ENCODE peak calls at places on chromosome 22, in six cellular contexts. H is body of pancreas; B is CD8-positive, alpha-beta T cell; M is ovary; D is WERI-Rb-1; Z is CD4-positive, CD25-positive, alpha-beta regulatory T cell. Y is an unnamed sample.

GRCh38 chr22:45112136-45112879 is 51.4 kb upstream of the NUP50 start:
- DNase-seq in H (no peak), D (no peak), M (no peak), B (no peak), Z (no peak), Y (no peak)

GRCh38 chr22:18091916-18092526 is 14.2 kb downstream of the PEX26 start:
- DNase-seq in B (no peak), M (peak; percentile 76), H (peak; percentile 78), D (no peak), Z (no peak), Y (no peak)

GRCh38 chr22:37501610-37502341 is 15.6 kb upstream of the MFNG start:
- DNase-seq in D (peak; percentile 68), B (no peak), H (peak; percentile 97), M (peak; percentile 79), Z (no peak), Y (no peak)

GRCh38 chr22:29251981-29252978 is 15.5 kb downstream of the RHBDD3 start:
- DNase-seq in D (no peak), B (no peak), M (no peak), H (no peak), Z (no peak), Y (no peak)

GRCh38 chr22:42922374-42923177 is 65.5 kb upstream of the ARFGAP3 start:
- DNase-seq in M (no peak), D (no peak), H (no peak), B (no peak), Z (no peak), Y (no peak)

GRCh38 chr22:42769574-42770447 is 49.1 kb upstream of the A4GALT start:
- DNase-seq in M (peak; percentile 83), Z (no peak), H (peak; percentile 82), B (no peak), D (no peak), Y (peak; percentile 65)

GRCh38 chr22:24389680-24390079 is 37.7 kb upstream of the ADORA2A start:
- DNase-seq in D (no peak), B (no peak), H (no peak), Z (no peak), M (no peak), Y (no peak)

GRCh38 chr22:45226681-45227186 is 14.0 kb downstream of the KIAA0930 start:
- DNase-seq in Z (no peak), M (no peak), B (no peak), D (no peak), H (peak; percentile 64), Y (peak; percentile 97)

GRCh38 chr22:40431021-40431420 is 60.6 kb downstream of the SGSM3 start:
- DNase-seq in Z (no peak), D (no peak), B (no peak), H (no peak), M (no peak), Y (no peak)

GRCh38 chr22:17412232-17412631 is 43.0 kb downstream of the CECR2 start:
- DNase-seq in H (no peak), Z (no peak), B (no peak), D (no peak), M (no peak), Y (no peak)

GRCh38 chr22:48489551-48490512 is 1337.8 kb downstream of the BRD1 start:
- DNase-seq in D (no peak), Z (no peak), M (peak; percentile 58), H (no peak), B (no peak), Y (no peak)

GRCh38 chr22:49289822-49290221 is 537.9 kb downstream of the BRD1 start:
- DNase-seq in Z (no peak), M (no peak), D (no peak), B (no peak), H (no peak), Y (no peak)

GRCh38 chr22:29344137-29344536 is 28.6 kb upstream of the RASL10A start:
- DNase-seq in D (no peak), M (no peak), B (no peak), Z (no peak), H (peak; percentile 90), Y (no peak)

GRCh38 chr22:24424001-24424900 is 3.1 kb upstream of the ADORA2A start:
- DNase-seq in D (no peak), Z (peak; percentile 53), B (no peak), H (no peak), M (no peak), Y (peak; percentile 44)

GRCh38 chr22:44600386-44600785 is 101.6 kb upstream of the PRR5 start:
- DNase-seq in D (no peak), H (no peak), B (no peak), Z (no peak), M (no peak), Y (peak; percentile 64)

GRCh38 chr22:41478891-41479521 is 10.1 kb downstream of the ACO2 start:
- DNase-seq in D (peak; percentile 39), Z (no peak), B (no peak), H (peak; percentile 19), M (no peak), Y (peak; percentile 57)

GRCh38 chr22:30943368-30943767 is 25.2 kb downstream of the MORC2 start:
- DNase-seq in Z (peak; percentile 72), D (no peak), B (peak; percentile 16), H (no peak), M (no peak), Y (peak; percentile 9)

GRCh38 chr22:21972293-21972779 is 10.3 kb downstream of the TOP3B start:
- DNase-seq in Z (peak; percentile 36), D (peak; percentile 51), B (peak; percentile 29), M (no peak), H (no peak), Y (peak; percentile 47)

GRCh38 chr22:47835726-47836125 is 1073.3 kb downstream of the TBC1D22A start:
- DNase-seq in D (no peak), H (no peak), B (no peak), M (no peak), Z (no peak), Y (no peak)

GRCh38 chr22:31346255-31346732 is at the start of gene PATZ1:
- DNase-seq in M (peak; percentile 85), D (peak; percentile 86), B (peak; percentile 72), H (peak; percentile 84), Z (peak; percentile 87), Y (peak; percentile 85)

GRCh38 chr22:25845985-25846745 is 104.2 kb downstream of the MYO18B start:
- DNase-seq in Z (no peak), D (no peak), H (no peak), M (no peak), B (no peak), Y (no peak)

GRCh38 chr22:37496651-37497599 is 10.7 kb upstream of the MFNG start:
- DNase-seq in H (no peak), Z (no peak), M (no peak), D (peak; percentile 84), B (no peak), Y (no peak)

GRCh38 chr22:35335936-35336781 is 36.5 kb downstream of the TOM1 start:
- DNase-seq in M (no peak), H (peak; percentile 88), D (no peak), B (no peak), Z (peak; percentile 20), Y (no peak)

GRCh38 chr22:35333220-35333619 is 33.5 kb downstream of the TOM1 start:
- DNase-seq in M (no peak), Z (no peak), D (no peak), H (no peak), B (no peak), Y (no peak)

GRCh38 chr22:35335468-35335867 is 35.8 kb downstream of the TOM1 start:
- DNase-seq in M (no peak), Z (no peak), D (no peak), H (no peak), B (no peak), Y (no peak)

GRCh38 chr22:35330258-35330861 is 30.7 kb downstream of the TOM1 start:
- DNase-seq in D (no peak), H (peak; percentile 81), Z (peak; percentile 54), B (no peak), M (peak; percentile 79), Y (peak; percentile 95)

GRCh38 chr22:35334010-35334409 is 34.3 kb downstream of the TOM1 start:
- DNase-seq in D (no peak), Z (no peak), B (no peak), M (no peak), H (no peak), Y (peak; percentile 70)
- H3K4me3 ChIP-seq in D (no peak overlapping the region), Z (no peak overlapping the region), B (no peak overlapping the region), M (no peak overlapping the region), H (no peak overlapping the region), Y (no peak overlapping the region)

GRCh38 chr22:46677323-46678002 is 57.3 kb downstream of the GRAMD4 start:
- DNase-seq in H (no peak), M (no peak), B (no peak), D (no peak), Z (no peak), Y (no peak)

GRCh38 chr22:46678003-46678657 is 57.9 kb downstream of the GRAMD4 start:
- DNase-seq in H (no peak), Z (no peak), D (no peak), M (no peak), B (no peak), Y (peak; percentile 72)

GRCh38 chr22:46681010-46681409 is 57.0 kb downstream of the CERK start:
- DNase-seq in B (no peak), D (no peak), H (no peak), M (no peak), Z (no peak), Y (no peak)

GRCh38 chr22:46679711-46680269 is 58.3 kb downstream of the CERK start:
- DNase-seq in D (no peak), B (no peak), M (no peak), H (no peak), Z (no peak), Y (no peak)

GRCh38 chr22:46678785-46679700 is 58.9 kb downstream of the GRAMD4 start:
- DNase-seq in D (no peak), Z (no peak), B (no peak), H (no peak), M (no peak), Y (no peak)
- H3K4me3 ChIP-seq in D (no peak overlapping the region), Z (no peak overlapping the region), B (no peak overlapping the region), H (no peak overlapping the region), M (no peak overlapping the region), Y (no peak overlapping the region)

GRCh38 chr22:32646476-32646875 is 155.0 kb upstream of the TIMP3 start:
- DNase-seq in Z (no peak), H (no peak), D (no peak), M (no peak), B (no peak), Y (no peak)

GRCh38 chr22:32649515-32650200 is 151.8 kb upstream of the TIMP3 start:
- DNase-seq in D (no peak), Z (no peak), H (peak; percentile 31), M (no peak), B (no peak), Y (no peak)

GRCh38 chr22:32643246-32643645 is 158.3 kb upstream of the TIMP3 start:
- DNase-seq in H (no peak), M (no peak), D (no peak), Z (no peak), B (no peak), Y (no peak)

GRCh38 chr22:32648486-32648885 is 153.0 kb upstream of the TIMP3 start:
- DNase-seq in M (no peak), H (no peak), Z (no peak), B (no peak), D (no peak), Y (no peak)

GRCh38 chr22:32644252-32645100 is 157.0 kb upstream of the TIMP3 start:
- DNase-seq in Z (peak; percentile 9), H (peak; percentile 55), M (peak; percentile 45), D (no peak), B (no peak), Y (no peak)
- H3K4me3 ChIP-seq in Z (peak overlapping the region; percentile 68), H (no peak overlapping the region), M (no peak overlapping the region), D (no peak overlapping the region), B (peak overlapping the region; percentile 22), Y (no peak overlapping the region)

DNA sequence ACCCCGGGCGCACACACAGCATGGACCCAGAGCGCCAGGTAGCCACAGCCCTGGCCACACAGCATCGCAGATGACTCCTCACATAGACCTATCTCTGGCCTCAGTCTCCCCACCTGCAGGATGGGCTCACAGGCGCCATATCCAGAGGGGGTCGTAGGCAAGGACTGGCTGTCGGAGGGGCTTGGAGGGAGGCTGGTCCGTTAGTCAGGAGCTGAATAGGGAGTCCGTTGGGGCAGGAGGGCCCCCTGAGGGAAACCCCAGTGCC is 2.1 kb downstream of the PLXNB2 start:
- DNase-seq in D (no peak), M (peak; percentile 68), B (no peak), Z (no peak), H (no peak), Y (no peak)
- H3K4me3 ChIP-seq in D (peak overlapping the region; percentile 69), M (peak overlapping the region; percentile 76), B (no peak overlapping the region), Z (no peak overlapping the region), H (no peak overlapping the region), Y (peak overlapping the region; percentile 75)